ENCODE peak calls at places on chromosomes 2 and 18, in six cellular contexts. Q, E, T, D, K and L are unnamed samples.
A peak's percentile ranks its signal among the peaks of the same experiment; 100 is the strongest.

GRCh38 chr2:190972213-190972612 is 41.8 kb downstream of the STAT1 start:
- DNase-seq in T (no peak), D (no peak), K (no peak), Q (no peak), E (no peak), L (no peak)

GRCh38 chr2:140747665-140748064 is 1383.2 kb downstream of the LRP1B start:
- DNase-seq in K (no peak), Q (no peak), T (no peak), D (no peak), E (no peak), L (no peak)

GRCh38 chr18:12911928-12912703 is 28.1 kb upstream of the PTPN2 start:
- DNase-seq in K (no peak), Q (no peak), T (no peak), E (no peak), D (no peak), L (no peak)

GRCh38 chr2:181218271-181218935 is 238.0 kb downstream of the UBE2E3 start:
- DNase-seq in D (no peak), Q (no peak), T (no peak), K (peak; percentile 11), E (no peak), L (no peak)

GRCh38 chr2:181785677-181786344 is 105.5 kb upstream of the NEUROD1 start:
- DNase-seq in K (no peak), D (no peak), E (no peak), Q (no peak), T (no peak), L (no peak)

GRCh38 chr2:120844098-120844738 is 108.5 kb downstream of the GLI2 start:
- DNase-seq in Q (no peak), K (no peak), E (no peak), D (no peak), T (no peak), L (no peak)

GRCh38 chr18:9082763-9083510 is 19.6 kb upstream of the NDUFV2 start:
- DNase-seq in T (no peak), K (no peak), D (no peak), Q (no peak), E (peak; percentile 21), L (no peak)

GRCh38 chr2:218216336-218216673 is 684 bp upstream of the ARPC2 start:
- DNase-seq in K (no peak), Q (peak; percentile 48), D (peak; percentile 39), E (no peak), T (no peak), L (no peak)

GRCh38 chr2:197378494-197378972 is 56.3 kb downstream of the SF3B1 start:
- DNase-seq in E (peak; percentile 61), D (peak; percentile 39), T (no peak), Q (peak; percentile 42), K (peak; percentile 59), L (peak; percentile 36)

GRCh38 chr2:24840164-24840869 is 47.1 kb downstream of the CENPO start:
- DNase-seq in Q (peak; percentile 8), D (no peak), T (no peak), E (no peak), K (no peak), L (no peak)

GRCh38 chr2:71380665-71381064 is 49.1 kb downstream of the ZNF638 start:
- DNase-seq in D (no peak), Q (no peak), K (no peak), E (no peak), T (no peak), L (no peak)

GRCh38 chr2:197813093-197813787 is 8.8 kb downstream of the PLCL1 start:
- DNase-seq in Q (no peak), T (no peak), D (no peak), K (no peak), E (no peak), L (no peak)

GRCh38 chr2:175571078-175571653 is 389.7 kb upstream of the ATP5MC3 start:
- DNase-seq in D (no peak), E (no peak), K (no peak), T (no peak), Q (no peak), L (no peak)

GRCh38 chr2:17786727-17787126 is 29.5 kb upstream of the MSGN1 start:
- DNase-seq in Q (no peak), K (no peak), T (no peak), E (no peak), D (no peak), L (no peak)

GRCh38 chr2:73156539-73157124 is 43.9 kb upstream of the RAB11FIP5 start:
- DNase-seq in Q (peak; percentile 69), E (peak; percentile 25), K (peak; percentile 57), D (peak; percentile 36), T (no peak), L (no peak)

GRCh38 chr2:24579053-24579803 is 88.2 kb downstream of the NCOA1 start:
- DNase-seq in Q (no peak), K (no peak), T (no peak), D (no peak), E (no peak), L (no peak)

GRCh38 chr2:108485253-108485652 is 36.2 kb downstream of the GCC2 start:
- DNase-seq in Q (no peak), E (no peak), D (no peak), K (no peak), T (no peak), L (no peak)

GRCh38 chr2:69902213-69902922 is 8.6 kb downstream of the SNRNP27 start:
- DNase-seq in Q (no peak), K (no peak), T (no peak), D (no peak), E (peak; percentile 23), L (no peak)

GRCh38 chr2:62305421-62306176 is 109.7 kb downstream of the B3GNT2 start:
- DNase-seq in D (no peak), T (no peak), E (no peak), K (no peak), Q (no peak), L (no peak)

GRCh38 chr2:119760237-119760807 is 600 bp downstream of the PTPN4 start:
- DNase-seq in Q (no peak), K (no peak), E (no peak), D (no peak), T (no peak), L (peak; percentile 20)

GRCh38 chr18:21298351-21298750 is 56.3 kb downstream of the GREB1L start:
- DNase-seq in K (no peak), D (no peak), Q (no peak), T (no peak), E (no peak), L (no peak)

GRCh38 chr2:183037660-183038340 is 457 bp downstream of the NCKAP1 start:
- DNase-seq in Q (no peak), T (no peak), K (peak; percentile 27), E (no peak), D (peak; percentile 45), L (no peak)

GRCh38 chr2:75505012-75505411 is 55.7 kb downstream of the EVA1A start:
- DNase-seq in D (no peak), T (no peak), K (no peak), E (no peak), Q (no peak), L (no peak)

GRCh38 chr2:59947917-59948534 is 605.4 kb downstream of the BCL11A start:
- DNase-seq in Q (no peak), K (no peak), T (no peak), E (no peak), D (no peak), L (no peak)

GRCh38 chr18:7164610-7165009 is 47.0 kb upstream of the LAMA1 start:
- DNase-seq in Q (no peak), T (no peak), D (no peak), E (no peak), K (no peak), L (no peak)

GRCh38 chr2:239583171-239583878 is 182.5 kb upstream of the HDAC4 start:
- DNase-seq in D (no peak), Q (peak; percentile 8), E (no peak), T (no peak), K (no peak), L (no peak)
- H3K4me1 ChIP-seq in D (no peaks in the 10 kb centered on the region), Q (no peaks in the 10 kb centered on the region), E (no peaks in the 10 kb centered on the region), T (no peaks in the 10 kb centered on the region), K (peaks cover 2% of the 10 kb centered on the region), L (peaks cover 10% of the 10 kb centered on the region)

GRCh38 chr2:33477473-33478468 is 1.3 kb downstream of the RASGRP3 start:
- DNase-seq in K (no peak), Q (no peak), E (no peak), D (no peak), T (no peak), L (no peak)

GRCh38 chr2:33478968-33479691 is 2.7 kb downstream of the RASGRP3 start:
- DNase-seq in Q (no peak), K (no peak), D (no peak), T (no peak), E (no peak), L (no peak)

GRCh38 chr2:33476100-33476792 is at the start of gene RASGRP3:
- DNase-seq in T (peak; percentile 55), E (no peak), K (peak; percentile 18), Q (peak; percentile 77), D (peak; percentile 71), L (no peak)

GRCh38 chr2:33475381-33476099 is 909 bp upstream of the RASGRP3 start:
- DNase-seq in E (peak; percentile 80), T (no peak), D (peak; percentile 73), K (peak; percentile 49), Q (peak; percentile 79), L (peak; percentile 40)

DNA sequence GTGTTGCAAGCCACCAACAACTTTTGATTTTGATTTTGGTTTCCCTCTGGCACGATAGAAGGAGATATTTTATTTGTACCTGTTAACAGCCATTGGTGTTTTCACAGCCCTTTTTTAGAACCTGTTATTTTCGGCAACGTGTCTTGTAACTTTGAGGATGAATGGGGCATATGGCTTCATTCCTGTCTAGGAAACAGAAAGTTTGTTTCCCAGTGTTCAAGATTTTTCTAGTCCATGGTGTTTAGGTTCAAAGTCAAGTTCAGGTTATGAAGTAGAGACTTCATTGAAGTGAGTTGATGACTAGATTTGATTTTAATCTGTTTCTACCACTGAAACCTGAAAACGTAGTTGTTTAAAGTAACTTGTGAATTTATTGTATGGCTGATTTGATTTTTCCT is 343 bp downstream of the RASGRP3 start:
- DNase-seq in E (no peak), K (no peak), T (no peak), D (no peak), Q (no peak), L (no peak)
- H3K4me1 ChIP-seq in E (peaks cover 20% of the 10 kb centered on the region), K (peaks cover 8% of the 10 kb centered on the region), T (peaks cover 19% of the 10 kb centered on the region), D (no peaks in the 10 kb centered on the region), Q (peaks cover 3% of the 10 kb centered on the region), L (no peaks in the 10 kb centered on the region)

DNA sequence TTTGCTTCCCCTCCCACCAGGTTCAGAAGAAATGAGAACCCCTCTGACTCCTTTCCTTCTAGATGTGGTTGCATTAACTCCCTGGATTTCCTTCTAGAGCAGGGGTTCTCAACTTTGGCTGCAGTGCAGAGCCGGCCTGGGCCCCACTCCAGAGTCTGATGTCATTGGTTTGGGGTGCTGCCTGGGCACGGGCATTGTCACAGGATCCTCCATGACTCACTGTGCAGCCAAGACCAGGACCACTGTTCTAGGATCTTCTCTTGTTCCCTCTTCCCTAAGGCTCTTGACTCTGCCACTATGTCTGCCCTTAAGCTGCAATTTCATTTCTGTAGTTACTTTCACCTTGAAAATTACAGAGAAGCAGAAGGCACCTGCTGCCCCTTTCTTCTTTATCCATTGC is 31.8 kb downstream of the TBC1D8 start:
- DNase-seq in Q (no peak), T (no peak), E (no peak), K (no peak), D (peak; percentile 59), L (no peak)
- H3K4me1 ChIP-seq in Q (peaks cover 24% of the 10 kb centered on the region), T (peaks cover 47% of the 10 kb centered on the region), E (no peaks in the 10 kb centered on the region), K (no peaks in the 10 kb centered on the region), D (peaks cover 21% of the 10 kb centered on the region), L (peaks cover 5% of the 10 kb centered on the region)

DNA sequence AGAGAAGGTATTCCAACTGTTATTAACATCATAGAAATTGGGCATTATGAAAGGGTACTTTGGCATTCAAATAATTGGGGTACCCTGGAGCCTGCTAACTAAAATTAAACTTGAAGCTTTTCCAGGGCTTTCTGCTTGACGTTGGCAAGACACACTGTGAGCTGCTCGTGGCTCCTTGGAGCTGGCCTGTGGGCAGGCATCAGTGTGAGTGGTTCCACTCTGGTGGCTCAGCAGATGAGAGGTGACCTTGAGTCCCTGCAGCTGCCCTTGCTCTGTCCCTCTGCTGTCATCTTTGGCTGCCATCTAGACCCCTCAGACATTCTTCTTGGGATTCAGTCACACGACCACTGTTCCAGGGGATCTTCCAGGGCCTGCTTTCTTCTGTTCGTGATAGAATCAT is 6.7 kb downstream of the CNNM3 start:
- DNase-seq in Q (no peak), T (no peak), E (no peak), K (no peak), D (no peak), L (no peak)
- H3K4me1 ChIP-seq in Q (peaks cover 41% of the 10 kb centered on the region), T (peaks cover 39% of the 10 kb centered on the region), E (peaks cover 39% of the 10 kb centered on the region), K (peaks cover 27% of the 10 kb centered on the region), D (peaks cover 18% of the 10 kb centered on the region), L (peaks cover 8% of the 10 kb centered on the region)